ENCODE peak calls at places on chromosome 7, in four cellular contexts. I is astrocyte of the spinal cord; N is RWPE1; W is CD4-positive, alpha-beta T cell. R is an unnamed sample.
A peak's percentile ranks its signal among the peaks of the same experiment; 100 is the strongest.

GRCh38 chr7:48337012-48337621 is 165.9 kb downstream of the ABCA13 start:
- DNase-seq in I (peak; percentile 39), N (peak; percentile 47), W (no peak), R (peak; percentile 28)

GRCh38 chr7:55382251-55382650 is 17.1 kb downstream of the LANCL2 start:
- DNase-seq in I (no peak), N (no peak), W (no peak), R (no peak)

GRCh38 chr7:87853237-87853864 is 22.8 kb downstream of the SLC25A40 start:
- DNase-seq in I (peak; percentile 9), N (no peak), W (no peak), R (peak; percentile 67)

GRCh38 chr7:7100432-7100849 is 81.9 kb upstream of the C1GALT1 start:
- DNase-seq in I (peak; percentile 15), N (peak; percentile 81), W (no peak), R (peak; percentile 96)

GRCh38 chr7:95596183-95597135 is at the start of gene PDK4:
- DNase-seq in I (peak; percentile 55), N (peak; percentile 17), W (no peak), R (peak; percentile 1)

GRCh38 chr7:41481353-41481752 is 221.5 kb downstream of the INHBA start:
- DNase-seq in I (no peak), N (no peak), W (no peak), R (no peak)

GRCh38 chr7:1809070-1809469 is 139.0 kb downstream of the ELFN1 start:
- DNase-seq in I (no peak), N (no peak), W (no peak), R (no peak)

GRCh38 chr7:5450549-5451327 is 27.1 kb upstream of the TNRC18 start:
- DNase-seq in I (peak; percentile 40), N (peak; percentile 36), W (peak; percentile 20), R (no peak)

GRCh38 chr7:36264917-36265292 is 111.9 kb downstream of the EEPD1 start:
- DNase-seq in I (no peak), N (no peak), W (no peak), R (no peak)

GRCh38 chr7:12864470-12865046 is 177.1 kb downstream of the ARL4A start:
- DNase-seq in I (no peak), N (no peak), W (no peak), R (no peak)

GRCh38 chr7:66100408-66101050 is 14.1 kb upstream of the CRCP start:
- DNase-seq in I (no peak), N (no peak), W (no peak), R (no peak)

GRCh38 chr7:114426824-114427223 is 12.2 kb downstream of the FOXP2 start:
- DNase-seq in I (peak; percentile 37), N (no peak), W (no peak), R (no peak)

GRCh38 chr7:82443801-82444219 is 233 bp upstream of the CACNA2D1 start:
- DNase-seq in I (peak; percentile 87), N (peak; percentile 27), W (no peak), R (peak; percentile 55)

GRCh38 chr7:54904986-54905385 is 113.8 kb upstream of the EGFR start:
- DNase-seq in I (no peak), N (no peak), W (no peak), R (no peak)

GRCh38 chr7:40009301-40009700 is 59.2 kb downstream of the CDK13 start:
- DNase-seq in I (no peak), N (no peak), W (no peak), R (no peak)

GRCh38 chr7:7554647-7555575 is 11.8 kb upstream of the MIOS start:
- DNase-seq in I (no peak), N (no peak), W (no peak), R (no peak)

GRCh38 chr7:435518-436366 is 83.9 kb downstream of the PDGFA start:
- DNase-seq in I (peak; percentile 8), N (peak; percentile 51), W (no peak), R (peak; percentile 47)

GRCh38 chr7:100441641-100442535 is 5.6 kb upstream of the PPP1R35 start:
- DNase-seq in I (no peak), N (no peak), W (no peak), R (no peak)

GRCh38 chr7:137625197-137625596 is 221.6 kb downstream of the DGKI start:
- DNase-seq in I (no peak), N (no peak), W (no peak), R (no peak)
- TF ChIP-seq CTCF in I (no peak), N (no peak), W (no peak), R (no peak)

GRCh38 chr7:50658696-50659095 is 93.5 kb upstream of the DDC start:
- DNase-seq in I (no peak), N (no peak), W (no peak), R (no peak)

GRCh38 chr7:50657912-50658311 is 92.7 kb upstream of the DDC start:
- DNase-seq in I (no peak), N (no peak), W (no peak), R (no peak)

GRCh38 chr7:50655490-50655889 is 90.3 kb upstream of the DDC start:
- DNase-seq in I (no peak), N (no peak), W (no peak), R (no peak)

GRCh38 chr7:50656141-50656895 is 91.1 kb upstream of the DDC start:
- DNase-seq in I (no peak), N (no peak), W (no peak), R (no peak)

DNA sequence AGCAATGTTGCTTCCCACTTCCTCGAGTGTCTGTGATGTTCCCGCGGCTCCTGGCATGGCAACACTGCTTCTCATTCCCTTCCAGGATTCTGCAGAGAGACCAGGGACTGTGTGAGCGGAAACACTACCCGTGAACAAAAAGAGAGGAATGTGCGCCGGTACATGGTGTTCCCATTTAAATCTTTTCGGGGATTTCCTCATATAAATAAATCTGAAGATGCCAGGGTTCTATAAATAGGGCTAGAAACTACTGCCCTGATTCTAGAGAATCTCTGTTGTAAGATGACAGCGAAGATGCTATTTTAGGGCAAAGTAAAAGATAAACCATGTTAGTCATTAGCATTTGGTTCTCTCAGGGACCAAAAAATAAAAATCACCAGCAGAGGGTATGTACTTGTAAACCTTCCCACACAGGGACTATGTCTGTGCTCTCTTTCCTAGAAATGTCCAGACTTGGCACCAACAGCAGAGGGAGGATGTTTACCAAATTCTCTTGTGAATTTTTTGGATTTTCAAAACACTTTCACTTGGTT is 92.2 kb upstream of the DDC start:
- DNase-seq in I (peak; percentile 57), N (peak; percentile 31), W (no peak), R (no peak)
- TF ChIP-seq CTCF in I (no peak), N (no peak), W (no peak), R (no peak)

DNA sequence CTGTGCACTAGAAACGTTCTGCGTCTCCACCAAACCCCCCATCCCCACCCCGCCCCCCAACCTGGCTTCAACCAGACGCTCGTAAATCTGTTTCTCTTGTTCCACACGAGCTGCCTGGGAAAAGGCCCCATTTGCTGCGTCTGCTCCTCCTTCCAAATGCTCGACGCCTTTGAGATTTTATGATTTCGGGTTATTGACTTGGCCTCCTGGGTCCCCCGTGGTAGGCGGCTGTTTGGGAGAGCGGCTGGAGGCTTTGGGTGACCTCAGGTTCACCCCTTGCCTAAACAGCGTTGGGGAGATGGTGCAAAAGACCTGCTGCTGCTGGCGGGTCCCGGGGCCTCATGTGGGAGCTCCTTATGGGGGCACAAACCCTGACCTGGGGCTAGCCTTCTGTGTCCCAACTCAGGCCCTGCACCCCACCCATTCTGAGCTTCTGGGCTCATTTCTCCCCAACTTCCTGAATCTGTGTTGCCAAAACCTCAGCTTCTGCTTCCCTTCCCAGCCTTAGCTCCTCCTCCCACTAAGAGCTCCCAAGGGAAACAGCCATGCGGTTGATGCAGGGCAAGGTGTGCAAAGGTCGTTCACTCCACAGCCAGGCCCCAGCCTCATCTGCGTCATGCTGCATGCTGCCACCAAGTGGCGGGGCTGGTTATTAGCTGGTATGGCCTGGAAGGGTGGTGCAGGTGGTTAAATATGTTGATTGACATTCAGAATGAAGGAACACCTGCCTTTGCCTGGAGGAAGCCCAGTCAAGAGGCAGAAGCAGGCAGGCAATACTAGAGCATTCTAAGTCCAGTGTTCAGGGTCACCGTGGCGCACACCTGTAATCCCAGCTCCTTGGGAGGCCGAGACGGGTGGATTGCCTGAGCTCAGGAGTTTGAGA is 49.1 kb upstream of the ELN start:
- DNase-seq in I (no peak), N (peak; percentile 38), W (no peak), R (peak; percentile 26)
- TF ChIP-seq CTCF in I (peak; percentile 27), N (no peak), W (no peak), R (peak; percentile 63)

GRCh38 chr7:24133691-24134090 is 150.3 kb upstream of the NPY start:
- DNase-seq in I (no peak), N (no peak), W (no peak), R (no peak)
- TF ChIP-seq CTCF in I (no peak), N (no peak), W (no peak), R (no peak)

GRCh38 chr7:120919466-120919865 is 31.1 kb upstream of the ING3 start:
- DNase-seq in I (no peak), N (no peak), W (no peak), R (no peak)
- TF ChIP-seq CTCF in I (no peak), N (no peak), W (no peak), R (no peak)

GRCh38 chr7:20311743-20312042 is 19.0 kb upstream of the ITGB8 start:
- DNase-seq in I (no peak), N (no peak), W (no peak), R (no peak)
- TF ChIP-seq CTCF in I (no peak), N (no peak), W (no peak), R (no peak)

GRCh38 chr7:128879939-128880746 is 17.5 kb downstream of the ATP6V1F start:
- DNase-seq in I (peak; percentile 51), N (peak; percentile 55), W (no peak), R (peak; percentile 42)
- TF ChIP-seq CTCF in I (peak; percentile 86), N (peak; percentile 83), W (no peak), R (peak; percentile 89)